ENCODE peak calls at places on chromosomes 2 and 18, in six cellular contexts. P is keratinocyte, R is Peyer's patch, B is fibroblast of pulmonary artery, W is neuronal stem cell, G is skeletal muscle cell. F is an unnamed sample.

GRCh38 chr18:75071484-75071785 is 137.5 kb downstream of the PTGR3 start:
- DNase-seq in P (no peak), R (no peak), B (no peak), W (no peak), G (no peak), F (no peak)

GRCh38 chr18:37258819-37259218 is 306.8 kb downstream of the CELF4 start:
- DNase-seq in P (no peak), R (no peak), B (no peak), W (no peak), G (no peak), F (no peak)

GRCh38 chr2:237304763-237305514 is 109.0 kb downstream of the COL6A3 start:
- DNase-seq in P (peak), R (no peak), B (peak), W (no peak), G (no peak), F (no peak)

GRCh38 chr2:70536517-70537060 is 17.0 kb downstream of the TGFA start:
- DNase-seq in P (no peak), R (no peak), B (no peak), W (no peak), G (no peak), F (no peak)

GRCh38 chr2:121944072-121944829 is 188.8 kb downstream of the TSN start:
- DNase-seq in P (peak), R (no peak), B (peak), W (no peak), G (peak), F (no peak)

GRCh38 chr18:42480521-42480920 is 525.5 kb downstream of the PIK3C3 start:
- DNase-seq in P (no peak), R (no peak), B (no peak), W (no peak), G (no peak), F (no peak)

GRCh38 chr2:7333189-7333588 is 416.0 kb downstream of the RNF144A start:
- DNase-seq in P (no peak), R (no peak), B (no peak), W (no peak), G (no peak), F (no peak)

GRCh38 chr18:34970106-34970505 is 71.1 kb upstream of the MAPRE2 start:
- DNase-seq in P (no peak), R (no peak), B (peak), W (no peak), G (peak), F (no peak)

GRCh38 chr2:175932675-175933074 is 69.4 kb downstream of the LNPK start:
- DNase-seq in P (no peak), R (no peak), B (no peak), W (no peak), G (no peak), F (no peak)

GRCh38 chr2:11073251-11073650 is 82.0 kb upstream of the SLC66A3 start:
- DNase-seq in P (no peak), R (no peak), B (peak), W (peak), G (no peak), F (peak)

GRCh38 chr2:24754985-24755690 is 38.1 kb downstream of the PTRHD1 start:
- DNase-seq in P (no peak), R (no peak), B (no peak), W (no peak), G (no peak), F (no peak)

GRCh38 chr18:31398191-31398590 is 21.6 kb downstream of the DSG4 start:
- DNase-seq in P (no peak), R (no peak), B (peak), W (no peak), G (no peak), F (no peak)